ENCODE peak calls at places on chromosomes 6 and 20, in nine cellular contexts. C is prostate gland, N is heart left ventricle, A is Calu3, T is HFFc6, S is AG04449, D is HFF-Myc, E is GM13977, K is left ventricle myocardium inferior. W is an unnamed sample.

GRCh38 chr6:159467473-159468041 is 225.5 kb downstream of the SOD2 start:
- DNase-seq in C (no peak), N (no peak), A (no peak), T (peak), S (no peak), D (no peak), E (peak), K (no peak), W (peak)

GRCh38 chr6:154921482-154921881 is 73.6 kb upstream of the TIAM2 start:
- DNase-seq in C (no peak), N (no peak), A (no peak), T (no peak), S (no peak), D (no peak), E (no peak), K (no peak), W (peak)

GRCh38 chr6:48325701-48326100 is 214.7 kb upstream of the PTCHD4 start:
- DNase-seq in C (no peak), N (no peak), A (no peak), T (no peak), S (no peak), D (no peak), E (no peak), K (no peak), W (no peak)

GRCh38 chr6:28896505-28897392 is 27.0 kb downstream of the TRIM27 start:
- DNase-seq in C (peak), N (peak), A (peak), T (peak), S (no peak), D (peak), E (peak), K (peak), W (peak)

GRCh38 chr6:85643530-85644373 is 1.1 kb upstream of the SYNCRIP start:
- DNase-seq in C (peak), N (peak), A (peak), T (peak), S (peak), D (peak), E (peak), K (peak), W (peak)

GRCh38 chr6:14265049-14266021 is 147.8 kb downstream of the CD83 start:
- DNase-seq in C (no peak), N (no peak), A (no peak), T (no peak), S (no peak), D (no peak), E (no peak), K (no peak), W (no peak)

GRCh38 chr20:25319241-25320034 is 71.2 kb downstream of the ABHD12 start:
- DNase-seq in C (no peak), N (no peak), A (no peak), T (no peak), S (no peak), D (no peak), E (no peak), K (no peak), W (no peak)

GRCh38 chr6:37284781-37285180 is 26.8 kb upstream of the TMEM217 start:
- DNase-seq in C (no peak), N (no peak), A (no peak), T (no peak), S (no peak), D (no peak), E (no peak), K (no peak), W (no peak)

GRCh38 chr20:43508106-43508505 is 609 bp downstream of the L3MBTL1 start:
- DNase-seq in C (no peak), N (no peak), A (peak), T (no peak), S (no peak), D (no peak), E (peak), K (no peak), W (no peak)

GRCh38 chr6:127026247-127026646 is 92.2 kb upstream of the RSPO3 start:
- DNase-seq in C (no peak), N (no peak), A (no peak), T (no peak), S (no peak), D (no peak), E (no peak), K (no peak), W (no peak)

GRCh38 chr20:21521596-21522478 is 8.0 kb upstream of the NKX2-2 start:
- DNase-seq in C (no peak), N (no peak), A (no peak), T (no peak), S (no peak), D (no peak), E (peak), K (no peak), W (peak)

GRCh38 chr6:68709091-68709490 is 74.0 kb downstream of the ADGRB3 start:
- DNase-seq in C (no peak), N (no peak), A (no peak), T (no peak), S (no peak), D (no peak), E (no peak), K (no peak), W (no peak)

GRCh38 chr20:5789827-5790226 is 39.6 kb downstream of the SHLD1 start:
- DNase-seq in C (no peak), N (no peak), A (no peak), T (no peak), S (no peak), D (no peak), E (no peak), K (no peak), W (no peak)

GRCh38 chr20:58054744-58055373 is 173.6 kb downstream of the ANKRD60 start:
- DNase-seq in C (peak), N (no peak), A (no peak), T (no peak), S (no peak), D (no peak), E (no peak), K (peak), W (no peak)

GRCh38 chr6:26607434-26608230 is 10.9 kb downstream of the ABT1 start:
- DNase-seq in C (peak), N (no peak), A (peak), T (peak), S (no peak), D (peak), E (peak), K (no peak), W (peak)

GRCh38 chr6:158488065-158488464 is 71.8 kb upstream of the TMEM181 start:
- DNase-seq in C (no peak), N (no peak), A (no peak), T (peak), S (peak), D (peak), E (no peak), K (no peak), W (no peak)

GRCh38 chr20:42483694-42484303 is 705.9 kb downstream of the PTPRT start:
- DNase-seq in C (no peak), N (no peak), A (peak), T (no peak), S (no peak), D (no peak), E (no peak), K (no peak), W (no peak)

GRCh38 chr6:82889117-82889516 is 176.5 kb downstream of the UBE3D start:
- DNase-seq in C (no peak), N (no peak), A (no peak), T (no peak), S (no peak), D (no peak), E (no peak), K (no peak), W (no peak)

GRCh38 chr20:57594092-57594911 is 25.9 kb downstream of the ZBP1 start:
- DNase-seq in C (no peak), N (no peak), A (peak), T (no peak), S (no peak), D (no peak), E (peak), K (peak), W (peak)

GRCh38 chr6:123333000-123333756 is 303.6 kb downstream of the TRDN start:
- DNase-seq in C (no peak), N (no peak), A (no peak), T (no peak), S (no peak), D (no peak), E (no peak), K (no peak), W (no peak)

GRCh38 chr6:123332070-123332469 is 304.7 kb downstream of the TRDN start:
- DNase-seq in C (no peak), N (no peak), A (no peak), T (no peak), S (no peak), D (no peak), E (no peak), K (no peak), W (no peak)

GRCh38 chr6:123323419-123324329 is 313.1 kb downstream of the TRDN start:
- DNase-seq in C (no peak), N (no peak), A (peak), T (no peak), S (no peak), D (no peak), E (no peak), K (no peak), W (no peak)

GRCh38 chr6:123329337-123329736 is 307.4 kb downstream of the TRDN start:
- DNase-seq in C (no peak), N (no peak), A (no peak), T (no peak), S (no peak), D (no peak), E (no peak), K (no peak), W (no peak)
- TF ChIP-seq CTCF in C (no peak), N (no peak), A (no peak), T (no peak), S (no peak), D (no peak), E (no peak), K (no peak), W (no peak)

DNA sequence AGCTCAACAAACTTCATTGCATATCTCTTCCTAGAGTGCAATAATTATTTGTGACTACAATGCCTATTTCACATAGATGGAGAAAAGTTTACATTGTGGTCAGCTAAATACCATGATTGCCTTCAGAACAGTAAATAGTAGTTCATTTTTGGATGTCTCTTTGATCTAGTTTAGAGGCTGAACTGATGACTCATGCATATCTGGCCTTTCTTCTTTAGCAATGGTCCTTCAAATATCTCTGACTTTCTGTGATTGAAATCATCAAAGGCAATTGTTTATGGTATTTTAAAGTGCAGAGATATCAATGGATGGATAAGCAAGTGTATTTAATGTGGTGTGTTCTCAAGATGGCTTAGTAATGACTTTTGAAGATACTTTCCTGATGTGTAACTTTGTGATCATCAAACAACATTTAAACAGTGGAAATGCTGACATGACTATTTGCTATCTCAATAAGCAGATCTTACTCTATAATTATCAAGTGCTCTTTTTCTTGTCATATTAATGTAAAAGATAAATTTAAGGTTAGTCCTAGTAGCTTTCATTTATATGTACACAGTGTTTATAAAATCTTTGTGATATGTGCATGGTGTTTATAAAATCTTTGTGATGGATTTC is 523.7 kb upstream of the SLC35B3 start:
- DNase-seq in C (no peak), N (no peak), A (no peak), T (peak), S (no peak), D (no peak), E (no peak), K (no peak), W (no peak)
- TF ChIP-seq CTCF in C (no peak), N (no peak), A (no peak), T (no peak), S (no peak), D (no peak), E (no peak), K (no peak), W (no peak)

DNA sequence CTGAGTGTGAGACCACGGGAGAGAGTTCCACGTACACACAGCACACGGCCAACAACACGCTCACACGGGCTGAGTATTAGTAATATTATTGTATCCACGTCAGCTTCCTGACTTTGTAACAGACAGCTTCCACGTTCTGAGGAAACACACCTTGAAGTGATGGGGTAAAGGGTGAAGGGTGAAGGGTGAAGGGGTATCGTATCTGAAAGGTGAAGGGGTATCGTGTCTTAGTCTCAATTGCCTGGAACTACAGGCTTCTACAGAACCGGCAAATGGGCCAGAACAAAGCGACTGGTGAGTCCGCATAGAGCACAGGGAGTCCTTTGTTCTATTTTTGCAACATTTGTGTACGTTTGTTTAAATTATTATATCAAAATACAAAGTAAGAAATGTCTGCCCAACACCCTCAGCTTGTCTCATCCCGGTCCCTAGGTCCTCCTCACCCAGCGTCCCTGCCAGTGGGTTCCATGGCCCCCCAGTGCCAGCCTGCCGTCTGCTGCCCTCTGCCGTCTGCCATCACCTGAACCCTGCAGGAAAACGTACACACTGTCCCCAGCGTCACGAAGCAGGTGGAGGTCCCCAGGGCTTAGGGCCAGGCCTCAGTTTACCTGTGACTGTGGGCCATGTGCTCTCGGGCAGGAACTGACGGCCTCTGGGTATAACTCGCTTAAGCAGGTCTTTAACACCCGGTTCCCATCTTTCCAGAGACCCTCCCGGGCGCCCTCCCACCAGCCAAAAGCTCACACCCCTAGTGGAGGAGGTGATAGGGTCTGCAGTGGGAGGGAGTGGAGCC is 4.4 kb upstream of the HELZ2 start:
- DNase-seq in C (no peak), N (no peak), A (no peak), T (no peak), S (no peak), D (no peak), E (no peak), K (no peak), W (no peak)
- TF ChIP-seq CTCF in C (no peak), N (peak), A (peak), T (no peak), S (no peak), D (no peak), E (peak), K (peak), W (no peak)

DNA sequence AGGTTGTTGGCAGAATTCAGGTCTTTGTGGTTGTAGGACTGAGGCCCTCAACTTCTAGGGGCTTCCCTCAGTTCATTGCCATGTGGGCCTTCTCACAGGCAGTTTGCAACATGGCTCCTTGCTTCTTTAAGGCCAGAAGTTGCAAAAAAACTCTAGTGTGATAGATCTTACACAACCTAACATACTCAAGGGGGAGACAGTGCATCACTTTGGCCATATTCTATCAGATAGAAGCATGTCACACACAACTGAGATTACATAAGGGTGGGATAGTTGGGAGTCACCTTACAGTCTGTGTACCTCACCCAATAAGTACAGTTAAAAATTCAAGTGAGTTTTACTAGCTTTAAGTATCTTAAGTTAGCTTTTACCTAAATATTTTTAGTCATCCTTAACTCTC is 1.6 kb downstream of the SIRPD start:
- DNase-seq in C (no peak), N (no peak), A (no peak), T (no peak), S (no peak), D (no peak), E (no peak), K (no peak), W (no peak)
- TF ChIP-seq CTCF in C (no peak), N (no peak), A (no peak), T (no peak), S (no peak), D (no peak), E (peak), K (no peak), W (no peak)

GRCh38 chr20:33899106-33899505 is 88.0 kb downstream of the CHMP4B start:
- DNase-seq in C (no peak), N (no peak), A (no peak), T (no peak), S (no peak), D (no peak), E (no peak), K (no peak), W (no peak)

GRCh38 chr20:33894798-33895197 is 83.7 kb downstream of the CHMP4B start:
- DNase-seq in C (no peak), N (no peak), A (no peak), T (no peak), S (no peak), D (no peak), E (no peak), K (no peak), W (no peak)

GRCh38 chr20:33896509-33896908 is 85.4 kb downstream of the CHMP4B start:
- DNase-seq in C (no peak), N (no peak), A (no peak), T (peak), S (no peak), D (no peak), E (no peak), K (no peak), W (no peak)

GRCh38 chr20:33900515-33901131 is 89.5 kb downstream of the CHMP4B start:
- DNase-seq in C (no peak), N (no peak), A (no peak), T (no peak), S (no peak), D (no peak), E (no peak), K (no peak), W (no peak)

DNA sequence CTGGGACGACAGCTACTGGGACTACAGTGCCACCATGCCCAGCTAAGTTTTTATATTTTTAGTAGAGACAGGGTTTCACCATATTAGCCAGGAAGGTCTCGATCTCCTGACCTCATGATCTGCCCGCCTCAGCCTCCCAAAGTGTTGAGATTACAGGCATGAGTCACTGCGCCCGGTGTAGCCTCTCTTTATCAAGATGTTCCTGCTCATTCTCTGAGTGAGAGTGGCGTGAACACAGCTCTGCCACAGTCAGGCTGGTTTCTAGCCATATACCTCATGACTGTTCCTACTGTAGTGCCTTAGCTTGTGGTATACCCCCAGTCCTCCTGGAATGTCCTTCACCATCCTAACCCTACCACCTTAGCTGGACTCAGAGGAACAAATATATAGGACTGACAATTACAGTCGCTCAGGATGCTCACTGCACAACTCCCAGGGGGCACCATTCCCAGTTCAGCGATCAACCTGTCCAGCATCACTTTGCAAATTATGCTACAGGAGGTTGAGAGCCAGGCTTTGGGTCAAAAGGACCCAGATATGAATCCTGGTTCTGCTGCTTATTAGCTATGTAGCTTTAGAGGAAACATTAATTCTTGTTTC is 86.3 kb downstream of the CHMP4B start:
- DNase-seq in C (no peak), N (no peak), A (peak), T (no peak), S (no peak), D (no peak), E (no peak), K (no peak), W (no peak)
- TF ChIP-seq CTCF in C (no peak), N (no peak), A (peak), T (no peak), S (no peak), D (peak), E (no peak), K (peak), W (no peak)

GRCh38 chr6:56246544-56246940 is 838 bp downstream of the COL21A1 start:
- DNase-seq in C (no peak), N (no peak), A (peak), T (no peak), S (no peak), D (no peak), E (no peak), K (no peak), W (no peak)

GRCh38 chr6:56247654-56248122 is 308 bp upstream of the COL21A1 start:
- DNase-seq in C (no peak), N (no peak), A (no peak), T (no peak), S (no peak), D (no peak), E (no peak), K (no peak), W (no peak)

GRCh38 chr6:56245903-56246351 is 1.5 kb downstream of the COL21A1 start:
- DNase-seq in C (no peak), N (no peak), A (no peak), T (no peak), S (no peak), D (peak), E (no peak), K (no peak), W (no peak)

GRCh38 chr6:56244528-56245253 is 2.7 kb downstream of the COL21A1 start:
- DNase-seq in C (no peak), N (no peak), A (no peak), T (no peak), S (no peak), D (no peak), E (no peak), K (no peak), W (no peak)

DNA sequence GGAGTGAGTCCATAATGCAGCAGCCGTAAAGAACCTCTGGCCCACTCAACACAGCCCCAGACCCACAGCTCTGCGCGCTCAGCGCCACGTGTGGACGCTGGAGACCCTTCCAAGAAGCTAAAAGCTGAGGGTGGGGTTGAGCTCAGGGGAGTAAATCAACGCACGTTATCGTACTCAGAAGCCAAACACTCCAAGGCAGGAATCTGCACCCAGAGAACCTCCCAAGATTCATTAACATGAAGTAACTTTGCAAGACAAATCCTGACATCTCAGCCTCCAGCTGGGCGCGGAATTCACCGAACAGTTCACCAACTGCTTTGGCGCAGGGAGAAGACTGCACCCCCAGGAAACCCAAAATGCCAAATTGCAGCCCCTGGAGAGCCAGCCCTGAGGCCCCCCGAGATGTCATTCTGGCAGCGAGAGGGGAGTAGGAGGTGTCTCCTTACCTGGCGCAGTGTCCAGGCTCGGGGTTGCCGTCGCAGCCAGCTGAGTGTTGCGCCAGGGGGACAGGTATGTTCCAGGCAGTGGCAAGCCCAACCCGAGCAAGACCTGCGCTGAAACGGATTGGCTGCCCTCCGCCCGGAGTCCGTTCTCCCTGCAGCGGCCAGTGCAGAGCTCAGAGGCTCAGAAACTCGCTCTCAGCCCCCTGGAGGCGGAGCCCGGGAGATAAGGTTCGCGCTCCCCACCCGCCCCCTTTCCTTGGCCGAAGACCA is at the start of gene COL21A1:
- DNase-seq in C (peak), N (peak), A (peak), T (no peak), S (no peak), D (no peak), E (no peak), K (peak), W (no peak)
- TF ChIP-seq CTCF in C (no peak), N (peak), A (no peak), T (no peak), S (peak), D (peak), E (no peak), K (peak), W (no peak)

W was measured in GM20000.